ENCODE peak calls at places on chromosomes 2 and 18, in four cellular contexts. Q is GM12878, L is HL-60, M is K562. C is an unnamed sample.
A peak's percentile ranks its signal among the peaks of the same experiment; 100 is the strongest.

GRCh38 chr2:231530099-231531085 is at the start of gene NMUR1:
- DNase-seq in Q (no peak), L (peak; percentile 36), M (peak; percentile 84), C (peak; percentile 80)

GRCh38 chr2:69368588-69368987 is 18.4 kb downstream of the GFPT1 start:
- DNase-seq in Q (no peak), L (no peak), M (no peak), C (no peak)

GRCh38 chr2:223576873-223577272 is 25.3 kb downstream of the SCG2 start:
- DNase-seq in Q (no peak), L (no peak), M (no peak), C (no peak)

GRCh38 chr18:28147674-28148171 is 29.2 kb downstream of the CDH2 start:
- DNase-seq in Q (no peak), L (peak; percentile 15), M (no peak), C (no peak)

GRCh38 chr18:13703899-13704298 is 22.5 kb downstream of the FAM210A start:
- DNase-seq in Q (no peak), L (no peak), M (no peak), C (no peak)

GRCh38 chr18:46761054-46761769 is 4.4 kb upstream of the ST8SIA5 start:
- DNase-seq in Q (no peak), L (no peak), M (no peak), C (no peak)

GRCh38 chr18:46953195-46953594 is 35.8 kb downstream of the KATNAL2 start:
- DNase-seq in Q (no peak), L (no peak), M (no peak), C (no peak)

GRCh38 chr18:46622999-46623398 is 34.0 kb downstream of the LOXHD1 start:
- DNase-seq in Q (peak; percentile 2), L (no peak), M (no peak), C (no peak)

GRCh38 chr2:11073791-11074190 is 81.5 kb upstream of the SLC66A3 start:
- DNase-seq in Q (no peak), L (no peak), M (no peak), C (no peak)

GRCh38 chr2:100317634-100318033 is 4.7 kb downstream of the LONRF2 start:
- DNase-seq in Q (no peak), L (no peak), M (no peak), C (no peak)

GRCh38 chr2:44549856-44550255 is 188.1 kb downstream of the CAMKMT start:
- DNase-seq in Q (no peak), L (no peak), M (no peak), C (no peak)

GRCh38 chr2:72148391-72148974 is 821 bp upstream of the CYP26B1 start:
- DNase-seq in Q (no peak), L (no peak), M (peak; percentile 47), C (no peak)

GRCh38 chr18:75210274-75211001 is at the start of gene TSHZ1:
- DNase-seq in Q (peak; percentile 59), L (peak; percentile 92), M (peak; percentile 13), C (no peak)

GRCh38 chr2:152542344-152542994 is 174.8 kb downstream of the PRPF40A start:
- DNase-seq in Q (no peak), L (peak; percentile 3), M (no peak), C (no peak)

GRCh38 chr2:180707175-180707866 is 273.1 kb upstream of the UBE2E3 start:
- DNase-seq in Q (no peak), L (no peak), M (no peak), C (no peak)
- TF ChIP-seq SPI1 in Q (no peak), L (no peak), M (no peak), C (no peak)

DNA sequence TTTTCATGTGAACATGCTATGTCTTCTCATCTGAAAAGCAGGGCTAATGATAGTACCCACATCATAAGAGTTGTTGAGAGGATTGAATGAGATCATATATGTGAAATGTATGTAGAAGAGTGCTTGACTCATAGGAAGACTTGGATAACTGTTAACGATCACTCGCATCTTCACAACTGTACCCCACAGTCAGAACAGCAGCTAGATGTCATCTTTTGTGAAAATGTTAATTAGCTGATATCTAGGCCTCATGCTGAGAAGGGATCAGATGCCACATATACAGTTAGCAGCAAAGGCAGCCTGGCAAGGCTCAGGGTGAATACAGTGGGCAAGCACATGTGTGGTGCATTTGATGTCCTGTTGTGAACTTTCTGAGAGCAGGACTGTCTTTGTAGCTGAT is 24.2 kb downstream of the MAP3K20 start:
- DNase-seq in Q (no peak), L (no peak), M (no peak), C (no peak)
- TF ChIP-seq SPI1 in Q (no peak), L (no peak), M (no peak), C (no peak)

DNA sequence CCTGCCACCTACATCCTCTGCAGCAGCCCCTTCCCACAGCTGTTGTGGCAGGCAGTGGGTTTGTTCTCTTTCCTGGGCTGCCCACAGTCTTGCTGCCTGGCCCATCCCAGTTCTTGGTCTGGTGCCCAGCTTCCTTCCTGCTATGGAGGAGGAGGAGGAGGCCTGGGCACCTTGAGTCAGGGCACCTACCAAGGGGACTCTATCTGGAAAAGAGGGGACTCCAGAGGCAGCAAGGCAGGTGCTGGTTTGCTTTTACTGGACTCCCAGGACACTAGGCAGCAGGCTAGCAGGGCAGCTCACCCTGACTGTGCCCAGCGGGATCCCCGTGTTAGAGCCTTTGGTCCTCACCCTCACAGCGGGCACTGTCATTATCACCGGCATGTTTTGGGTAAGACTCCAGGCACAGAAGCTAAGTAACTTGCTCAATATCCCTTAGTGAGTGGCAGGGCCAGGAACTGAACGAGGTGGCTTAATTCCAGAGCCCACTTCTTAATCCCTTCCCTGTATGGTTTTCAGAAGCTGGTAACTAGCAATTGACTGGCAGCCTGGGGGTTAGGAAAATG is 62.3 kb downstream of the LRRFIP1 start:
- DNase-seq in Q (no peak), L (peak; percentile 64), M (no peak), C (no peak)
- TF ChIP-seq SPI1 in Q (no peak), L (no peak), M (no peak), C (no peak)

DNA sequence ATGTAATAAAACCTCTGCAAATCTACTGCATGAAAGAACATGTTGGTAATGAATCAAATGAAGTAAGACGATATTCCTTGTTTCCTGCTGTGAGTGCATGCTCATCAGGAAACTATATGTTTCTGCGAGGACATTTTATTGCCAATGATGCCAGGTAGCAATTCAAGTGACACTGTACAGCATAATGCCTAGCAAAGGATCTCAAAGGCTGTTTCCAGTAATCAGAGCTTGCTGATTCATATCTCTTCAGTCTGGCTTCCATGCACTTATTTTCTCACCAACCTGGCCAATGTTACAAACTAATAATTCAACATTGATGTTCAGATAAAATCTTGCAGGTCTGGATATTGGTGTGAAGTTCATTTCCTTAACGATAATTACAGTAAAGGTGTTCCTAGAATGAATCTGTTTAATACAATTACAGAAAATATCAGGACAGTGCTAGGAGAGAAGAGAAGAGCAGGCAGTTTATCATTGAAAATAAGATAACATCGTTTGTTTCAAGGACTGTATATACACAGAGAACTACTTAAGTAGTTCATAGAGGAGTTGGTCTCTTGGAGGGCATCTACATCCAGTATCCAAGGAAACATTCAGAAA is 568.5 kb upstream of the SOX11 start:
- DNase-seq in Q (no peak), L (no peak), M (no peak), C (no peak)
- TF ChIP-seq SPI1 in Q (no peak), L (no peak), M (no peak), C (no peak)

GRCh38 chr18:36465970-36466369 is 168.5 kb downstream of the FHOD3 start:
- DNase-seq in Q (no peak), L (no peak), M (no peak), C (no peak)
- TF ChIP-seq SPI1 in Q (no peak), L (no peak), M (no peak), C (no peak)

GRCh38 chr2:25309402-25309801 is 32.3 kb downstream of the DNMT3A start:
- DNase-seq in Q (no peak), L (peak; percentile 67), M (peak; percentile 81), C (no peak)
- TF ChIP-seq SPI1 in Q (no peak), L (no peak), M (no peak), C (no peak)

DNA sequence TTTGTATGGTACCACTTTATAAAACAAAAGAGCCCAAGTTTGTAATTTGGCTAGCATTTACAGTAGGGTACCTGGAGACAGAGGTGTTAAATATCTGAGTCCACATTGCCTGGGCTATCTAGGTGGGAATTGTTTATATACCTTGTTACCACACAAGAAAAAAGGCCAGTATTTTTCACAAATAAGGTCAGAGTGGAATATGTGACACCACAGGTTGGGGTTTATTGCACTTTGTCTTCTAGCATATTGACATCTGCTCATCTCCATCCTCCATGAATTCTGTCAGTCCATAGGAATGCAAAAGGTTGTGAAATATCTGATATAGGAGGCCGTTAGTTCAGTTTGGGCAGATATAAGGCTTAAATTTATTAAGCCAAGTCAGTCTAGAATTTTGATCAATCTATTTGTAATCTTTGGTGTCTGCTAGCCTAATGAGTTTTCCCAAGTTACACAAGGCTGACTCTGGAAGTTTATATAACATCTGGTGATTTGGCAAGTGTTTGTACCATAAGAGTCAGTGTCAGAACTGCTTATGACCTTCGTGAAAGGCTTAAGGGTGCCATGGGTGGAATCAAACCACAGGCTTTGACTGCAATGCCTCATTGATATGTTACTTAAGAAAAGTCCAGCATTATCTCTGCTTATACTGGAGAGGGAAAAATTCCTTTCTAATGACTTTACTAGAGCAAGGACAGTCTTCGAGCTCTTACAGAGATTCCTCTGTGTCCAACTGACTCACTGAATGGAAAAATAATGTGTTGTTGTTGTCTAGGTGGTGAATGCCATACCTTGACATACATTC is 11.3 kb upstream of the DPP4 start:
- DNase-seq in Q (no peak), L (no peak), M (no peak), C (no peak)
- TF ChIP-seq SPI1 in Q (no peak), L (no peak), M (no peak), C (no peak)

DNA sequence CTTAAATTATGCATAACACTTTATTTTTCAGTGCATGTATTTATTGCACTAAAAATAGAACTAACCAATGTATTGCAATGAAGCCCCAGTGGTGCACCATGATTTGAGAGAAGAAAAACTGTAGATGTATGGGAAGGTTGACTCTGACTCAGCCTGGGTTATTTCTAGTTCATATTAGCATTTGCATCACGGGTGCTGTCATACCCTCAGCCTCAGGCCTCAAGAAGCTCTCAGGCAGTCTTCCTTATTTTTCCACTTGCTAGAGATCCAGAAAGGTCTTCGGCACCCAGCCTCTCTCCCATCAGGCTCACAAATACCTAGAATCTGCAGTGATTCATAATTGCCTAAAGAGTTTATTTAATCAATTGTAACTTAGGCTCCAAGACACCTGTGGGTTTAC is 148.0 kb downstream of the DNER start:
- DNase-seq in Q (no peak), L (no peak), M (no peak), C (no peak)
- TF ChIP-seq SPI1 in Q (no peak), L (no peak), M (no peak), C (no peak)

DNA sequence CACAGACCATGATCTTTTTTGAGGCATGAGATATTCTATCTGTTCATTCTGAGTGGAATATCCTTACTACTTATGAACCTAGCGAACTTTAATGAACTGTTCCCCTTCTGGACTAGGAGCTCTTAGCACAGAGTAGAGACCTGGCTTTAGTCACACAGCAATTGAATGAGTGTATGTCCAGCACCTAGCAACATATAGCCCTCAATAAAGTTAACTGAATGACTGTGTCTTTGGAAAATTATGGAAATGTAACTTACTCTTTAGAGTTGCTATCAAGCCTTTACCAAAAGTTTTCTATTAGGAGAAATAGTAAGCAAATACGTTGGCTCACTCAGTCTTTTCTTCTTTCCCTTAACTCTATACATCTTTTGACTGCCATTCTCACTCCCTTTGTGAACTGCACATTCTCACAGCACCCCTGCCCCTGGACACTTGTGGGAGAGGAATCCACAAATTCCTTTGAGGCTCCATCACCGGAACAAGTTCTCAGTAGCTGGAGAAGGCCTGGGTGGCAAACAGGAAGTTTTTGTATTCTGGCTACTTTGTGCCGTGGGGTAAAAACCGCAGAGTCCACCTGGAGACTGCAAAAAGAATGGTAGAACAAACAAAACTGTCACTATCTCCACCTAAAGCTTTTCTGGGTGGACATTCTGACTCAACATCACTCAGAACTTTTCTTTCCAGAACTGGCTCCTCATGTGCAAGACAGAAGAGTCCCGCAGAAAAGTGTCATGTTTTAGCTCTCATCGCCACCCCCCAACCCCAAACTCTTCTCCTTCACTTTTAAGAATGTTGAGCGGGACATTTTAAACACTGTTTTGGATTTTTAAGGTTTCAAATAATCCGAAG is 1.1 kb upstream of the UBE2E3 start:
- DNase-seq in Q (no peak), L (no peak), M (no peak), C (no peak)
- TF ChIP-seq SPI1 in Q (no peak), L (no peak), M (no peak), C (no peak)

GRCh38 chr2:98839292-98839691 is 96.7 kb downstream of the CRACDL start:
- DNase-seq in Q (no peak), L (no peak), M (no peak), C (no peak)
- TF ChIP-seq SPI1 in Q (no peak), L (no peak), M (no peak), C (no peak)